ENCODE peak calls at places on chromosomes 3 and 15, in eight cellular contexts. D is WTC11, V is dorsolateral prefrontal cortex, F is GM13977, P is osteocyte, M is OCI-LY7, A is GM20000, B is neural progenitor cell. H is an unnamed sample.
A peak's percentile ranks its signal among the peaks of the same experiment; 100 is the strongest.

GRCh38 chr3:133536635-133536980 is 36.9 kb upstream of the CDV3 start:
- DNase-seq in M (no peak), F (no peak), D (no peak), A (no peak), V (no peak), B (no peak), P (no peak), H (no peak)

GRCh38 chr15:42110367-42110766 is 16.0 kb upstream of the PLA2G4D start:
- DNase-seq in A (no peak), F (no peak), M (no peak), D (no peak), V (no peak), B (no peak), P (no peak), H (no peak)

GRCh38 chr3:197201840-197202452 is 96.5 kb downstream of the DLG1 start:
- DNase-seq in B (no peak), V (no peak), M (no peak), D (no peak), A (no peak), P (no peak), F (no peak), H (no peak)

GRCh38 chr3:68996356-68996995 is 17.0 kb downstream of the EOGT start:
- DNase-seq in B (no peak), P (no peak), A (no peak), V (no peak), D (no peak), M (no peak), F (no peak), H (no peak)

GRCh38 chr3:81716870-81717509 is 44.5 kb downstream of the GBE1 start:
- DNase-seq in B (no peak), F (no peak), V (no peak), P (no peak), M (no peak), A (no peak), D (no peak), H (no peak)

GRCh38 chr3:164903820-164904451 is 174.4 kb downstream of the SI start:
- DNase-seq in A (no peak), P (no peak), D (no peak), V (no peak), F (no peak), M (no peak), B (no peak), H (no peak)

GRCh38 chr3:127671523-127672428 is 976 bp upstream of the ABTB1 start:
- DNase-seq in D (no peak), P (peak; percentile 82), F (peak; percentile 63), B (peak; percentile 23), M (peak; percentile 33), A (peak; percentile 60), V (no peak), H (peak; percentile 66)

GRCh38 chr3:39121626-39122025 is 14.1 kb downstream of the TTC21A start:
- DNase-seq in V (no peak), B (no peak), D (no peak), F (no peak), M (peak; percentile 51), P (no peak), A (no peak), H (no peak)

GRCh38 chr3:35679409-35680080 is 40.2 kb downstream of the ARPP21 start:
- DNase-seq in M (no peak), F (no peak), B (no peak), P (no peak), V (peak; percentile 51), A (no peak), D (no peak), H (no peak)

GRCh38 chr3:172750368-172751187 is at the start of gene ECT2:
- DNase-seq in M (peak; percentile 100), P (peak; percentile 99), A (peak; percentile 95), D (peak; percentile 98), V (peak; percentile 99), B (peak; percentile 100), F (peak; percentile 96), H (peak; percentile 100)

GRCh38 chr3:52777959-52778805 is 783 bp downstream of the ITIH1 start:
- DNase-seq in V (no peak), P (peak; percentile 67), M (no peak), A (no peak), D (peak; percentile 8), B (peak; percentile 1), F (no peak), H (no peak)

GRCh38 chr3:72515915-72516314 is 332.3 kb downstream of the SHQ1 start:
- DNase-seq in M (no peak), P (no peak), V (no peak), D (no peak), F (no peak), B (no peak), A (no peak), H (no peak)

GRCh38 chr15:77097317-77097721 is 26.4 kb upstream of the TSPAN3 start:
- DNase-seq in D (no peak), V (no peak), A (no peak), F (no peak), M (no peak), B (no peak), P (peak; percentile 40), H (no peak)

GRCh38 chr15:77097921-77098320 is 27.0 kb upstream of the TSPAN3 start:
- DNase-seq in A (no peak), M (no peak), P (no peak), B (no peak), V (no peak), F (no peak), D (no peak), H (no peak)

GRCh38 chr15:77096541-77096940 is 25.6 kb upstream of the TSPAN3 start:
- DNase-seq in V (no peak), A (no peak), P (peak; percentile 57), D (no peak), F (no peak), M (no peak), B (no peak), H (no peak)

GRCh38 chr15:77096131-77096530 is 25.2 kb upstream of the TSPAN3 start:
- DNase-seq in M (no peak), D (no peak), P (peak; percentile 25), A (no peak), V (no peak), F (no peak), B (no peak), H (no peak)

DNA sequence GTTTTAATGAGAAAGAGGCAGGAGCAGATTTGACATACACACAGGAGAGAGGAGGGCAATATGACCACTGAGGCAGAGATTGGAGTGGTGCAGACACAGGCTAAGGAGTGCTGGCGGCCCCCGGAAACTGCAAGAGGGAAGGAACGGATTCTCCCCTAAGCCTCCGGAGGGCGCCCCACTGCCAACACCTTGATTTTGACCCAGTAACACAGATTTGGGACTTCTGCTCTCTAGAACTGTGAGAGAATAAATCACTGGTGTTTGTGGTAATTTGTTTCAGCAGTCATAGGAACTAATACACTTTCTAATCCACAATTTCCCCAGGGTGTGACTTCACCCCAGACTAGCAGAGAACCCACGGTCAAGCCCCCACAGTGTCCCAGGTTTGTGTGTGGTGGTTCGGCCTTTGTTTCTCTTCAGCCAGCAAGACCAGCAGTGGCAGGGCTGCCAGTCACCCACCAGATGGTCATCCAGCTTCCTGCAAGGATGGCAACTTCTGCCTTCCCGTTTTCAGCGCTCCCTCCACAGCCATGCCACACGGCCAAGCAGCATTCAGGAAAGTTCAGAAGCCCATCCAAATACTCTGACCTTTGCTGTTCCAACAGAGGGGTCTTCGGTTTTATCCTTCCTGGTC is 23.6 kb upstream of the TSPAN3 start:
- DNase-seq in F (no peak), P (peak; percentile 60), B (peak; percentile 38), D (peak; percentile 65), V (no peak), M (peak; percentile 12), A (no peak), H (peak; percentile 34)
- TF ChIP-seq CTCF in F (no peak), P (peak; percentile 28), B (peak; percentile 53), D (no peak), V (no peak), M (peak; percentile 66), A (no peak), H (peak; percentile 36)

GRCh38 chr15:93019971-93020370 is 69.0 kb downstream of the RGMA start:
- DNase-seq in P (no peak), B (no peak), D (no peak), F (no peak), M (no peak), V (no peak), A (no peak), H (no peak)

GRCh38 chr15:93020976-93021772 is 67.8 kb downstream of the RGMA start:
- DNase-seq in M (no peak), D (no peak), A (no peak), B (no peak), F (no peak), V (no peak), P (no peak), H (no peak)

GRCh38 chr15:93017521-93017920 is 71.5 kb downstream of the RGMA start:
- DNase-seq in P (no peak), M (no peak), A (no peak), V (no peak), D (no peak), F (no peak), B (no peak), H (no peak)

GRCh38 chr15:93019091-93019490 is 69.9 kb downstream of the RGMA start:
- DNase-seq in V (no peak), A (no peak), P (no peak), M (no peak), D (no peak), B (no peak), F (no peak), H (no peak)

DNA sequence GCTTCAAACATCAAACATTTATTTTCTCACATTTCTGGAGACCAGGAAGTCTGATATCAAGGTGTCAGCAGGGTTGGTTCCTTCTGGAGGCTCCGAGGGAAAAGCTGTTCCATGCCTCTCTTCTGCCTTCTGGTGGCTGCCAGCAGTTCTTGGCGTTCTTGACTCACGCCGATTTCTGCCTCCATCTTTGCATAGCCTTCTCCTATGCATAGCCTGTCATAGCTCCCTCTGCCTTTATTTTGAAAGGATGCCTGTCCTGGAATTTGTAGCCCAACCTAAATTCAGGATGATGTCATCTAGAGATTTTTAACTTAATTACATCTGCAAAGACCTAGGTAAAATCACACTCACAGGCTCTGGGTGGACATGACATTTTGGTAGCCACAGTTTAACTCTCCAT is 70.4 kb downstream of the RGMA start:
- DNase-seq in D (no peak), F (no peak), P (no peak), B (peak; percentile 32), M (no peak), V (no peak), A (no peak), H (no peak)
- TF ChIP-seq CTCF in D (no peak), F (no peak), P (peak; percentile 31), B (peak; percentile 34), M (no peak), V (peak; percentile 61), A (no peak), H (no peak)

GRCh38 chr3:38001456-38002081 is 11.0 kb downstream of the VILL start:
- DNase-seq in F (no peak), A (no peak), P (no peak), M (no peak), D (peak; percentile 62), V (no peak), B (peak; percentile 36), H (no peak)
- TF ChIP-seq CTCF in F (no peak), A (no peak), P (peak; percentile 22), M (peak; percentile 46), D (peak; percentile 10), V (no peak), B (peak; percentile 37), H (no peak)

DNA sequence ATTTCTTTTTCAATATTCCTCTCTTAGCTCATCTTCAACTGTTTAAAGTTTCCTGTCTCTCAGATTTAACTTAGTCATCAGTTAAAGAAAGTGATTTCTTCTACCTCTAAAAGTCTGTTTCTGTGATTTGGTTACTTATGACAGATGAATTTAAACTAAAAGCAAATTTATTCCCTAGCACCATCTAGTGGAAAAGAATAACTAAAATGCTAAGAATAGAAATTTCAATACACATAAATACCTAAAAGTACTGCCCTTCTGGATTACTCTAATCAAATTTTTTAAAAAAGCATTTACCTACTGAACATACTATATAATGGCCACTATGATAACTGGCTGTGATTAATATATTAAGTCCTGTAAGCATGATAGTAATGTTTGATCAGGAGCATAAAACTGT is 14.0 kb upstream of the ZCWPW2 start:
- DNase-seq in M (no peak), V (no peak), F (no peak), A (no peak), P (no peak), D (no peak), B (no peak), H (no peak)
- TF ChIP-seq CTCF in M (peak; percentile 58), V (peak; percentile 33), F (peak; percentile 25), A (no peak), P (peak; percentile 48), D (no peak), B (peak; percentile 15), H (peak; percentile 13)